ENCODE peak calls at places on chromosomes 7 and 10, in four cellular contexts. L, F, X and I are unnamed samples.

GRCh38 chr10:90857635-90858488 is at the start of gene HTR7:
- DNase-seq in L (peak), F (peak), X (no peak), I (peak)

GRCh38 chr10:80090120-80090519 is 11.7 kb downstream of the TMEM254 start:
- DNase-seq in L (no peak), F (no peak), X (no peak), I (no peak)

GRCh38 chr10:102713483-102713813 is 749 bp downstream of the ARL3 start:
- DNase-seq in L (no peak), F (no peak), X (no peak), I (no peak)

GRCh38 chr10:114603943-114604342 is 54.1 kb downstream of the ABLIM1 start:
- DNase-seq in L (peak), F (no peak), X (no peak), I (no peak)

GRCh38 chr10:4217653-4218052 is 432.6 kb upstream of the KLF6 start:
- DNase-seq in L (no peak), F (no peak), X (no peak), I (no peak)

GRCh38 chr10:79322616-79323566 is 24.4 kb upstream of the PPIF start:
- DNase-seq in L (no peak), F (no peak), X (peak), I (no peak)

GRCh38 chr7:19561121-19561805 is 147.6 kb downstream of the POLR1F start:
- DNase-seq in L (no peak), F (no peak), X (no peak), I (no peak)

GRCh38 chr7:5590596-5591546 is 167.2 kb upstream of the TNRC18 start:
- DNase-seq in L (no peak), F (peak), X (no peak), I (no peak)

GRCh38 chr7:159068893-159069448 is 75.7 kb downstream of the VIPR2 start:
- DNase-seq in L (no peak), F (no peak), X (no peak), I (no peak)

GRCh38 chr10:132882069-132882468 is 60.3 kb downstream of the CFAP46 start:
- DNase-seq in L (no peak), F (no peak), X (no peak), I (peak)

GRCh38 chr10:5895804-5896203 is 5.8 kb downstream of the FBH1 start:
- DNase-seq in L (no peak), F (no peak), X (peak), I (no peak)

GRCh38 chr10:64286533-64286932 is 765.3 kb downstream of the REEP3 start:
- DNase-seq in L (no peak), F (no peak), X (no peak), I (no peak)

GRCh38 chr7:87767827-87768226 is 108.3 kb downstream of the SLC25A40 start:
- DNase-seq in L (no peak), F (no peak), X (no peak), I (no peak)

GRCh38 chr7:35729061-35729783 is 34.3 kb upstream of the HERPUD2 start:
- DNase-seq in L (peak), F (no peak), X (peak), I (no peak)

GRCh38 chr7:116494472-116494871 is 5.1 kb upstream of the CAV2 start:
- DNase-seq in L (no peak), F (no peak), X (no peak), I (no peak)

GRCh38 chr10:70274643-70275042 is 9.2 kb downstream of the NPFFR1 start:
- DNase-seq in L (no peak), F (no peak), X (no peak), I (no peak)

GRCh38 chr7:26638140-26638539 is 226.2 kb downstream of the SKAP2 start:
- DNase-seq in L (peak), F (no peak), X (no peak), I (no peak)

GRCh38 chr7:47460251-47460989 is 121.5 kb downstream of the TNS3 start:
- DNase-seq in L (no peak), F (no peak), X (no peak), I (no peak)

GRCh38 chr7:55109384-55110167 is 90.8 kb downstream of the EGFR start:
- DNase-seq in L (no peak), F (no peak), X (no peak), I (no peak)

GRCh38 chr7:100897111-100897608 is 1.5 kb upstream of the ACHE start:
- DNase-seq in L (peak), F (peak), X (no peak), I (peak)

GRCh38 chr10:4698075-4698474 is 127.9 kb upstream of the AKR1E2 start:
- DNase-seq in L (no peak), F (no peak), X (no peak), I (no peak)

GRCh38 chr7:44320141-44320540 is 5.3 kb downstream of the CAMK2B start:
- DNase-seq in L (no peak), F (no peak), X (no peak), I (no peak)

GRCh38 chr10:3516191-3516590 is 268.8 kb downstream of the KLF6 start:
- DNase-seq in L (no peak), F (no peak), X (no peak), I (no peak)

GRCh38 chr7:149719050-149719899 is 54.1 kb downstream of the ZNF467 start:
- DNase-seq in L (peak), F (no peak), X (no peak), I (no peak)

GRCh38 chr7:138865843-138866242 is 67.8 kb upstream of the ATP6V0A4 start:
- DNase-seq in L (peak), F (no peak), X (peak), I (peak)

GRCh38 chr10:85100495-85100894 is 772.1 kb downstream of the CCSER2 start:
- DNase-seq in L (no peak), F (no peak), X (no peak), I (no peak)

GRCh38 chr7:141916099-141916498 is at the start of gene OR9A4:
- DNase-seq in L (no peak), F (no peak), X (no peak), I (no peak)

GRCh38 chr7:70380315-70381027 is 751.5 kb upstream of the GALNT17 start:
- DNase-seq in L (no peak), F (peak), X (no peak), I (no peak)

GRCh38 chr10:10911471-10911921 is 106.2 kb upstream of the CELF2 start:
- DNase-seq in L (no peak), F (no peak), X (no peak), I (peak)

GRCh38 chr7:134720091-134720935 is 59.1 kb upstream of the CALD1 start:
- DNase-seq in L (no peak), F (no peak), X (no peak), I (no peak)
- TF ChIP-seq USF1 in L (no peak), F (no peak), X (no peak), I (no peak)

DNA sequence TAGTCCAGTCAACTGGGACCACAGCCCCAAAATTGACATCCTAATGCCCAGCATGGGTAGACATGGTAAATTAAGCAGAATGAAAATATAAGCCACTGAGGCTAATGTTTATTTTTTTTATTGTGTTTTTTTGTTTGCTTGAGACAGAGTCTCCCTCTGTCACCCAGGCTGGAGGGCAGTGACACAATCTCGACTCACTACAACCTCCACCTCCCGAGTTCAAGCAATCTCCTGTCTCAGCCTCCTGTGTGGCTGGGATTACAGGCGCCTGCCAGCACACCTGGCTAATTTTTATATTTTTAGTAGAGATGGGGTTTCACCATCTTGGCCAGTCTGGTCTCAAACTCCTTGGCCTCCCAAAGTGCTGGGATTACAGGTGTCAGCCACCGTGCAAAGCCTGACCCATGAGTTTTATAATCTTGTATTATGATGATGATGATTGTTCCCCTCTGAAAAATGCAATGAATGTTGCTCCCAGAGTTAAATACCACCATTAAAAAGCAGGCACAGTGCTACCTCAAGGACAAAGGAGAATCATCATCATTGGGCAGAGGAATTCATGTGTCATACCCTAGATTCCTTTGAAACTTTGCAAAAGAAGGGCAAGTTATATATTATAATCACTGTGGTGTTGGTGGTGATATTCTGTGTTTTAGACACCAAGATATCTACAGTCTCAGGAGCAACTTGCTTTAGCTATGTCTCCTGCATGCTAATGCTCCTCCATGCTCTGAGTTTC is 227.9 kb downstream of the PARD3 start:
- DNase-seq in L (no peak), F (no peak), X (no peak), I (no peak)
- TF ChIP-seq USF1 in L (no peak), F (no peak), X (no peak), I (no peak)

DNA sequence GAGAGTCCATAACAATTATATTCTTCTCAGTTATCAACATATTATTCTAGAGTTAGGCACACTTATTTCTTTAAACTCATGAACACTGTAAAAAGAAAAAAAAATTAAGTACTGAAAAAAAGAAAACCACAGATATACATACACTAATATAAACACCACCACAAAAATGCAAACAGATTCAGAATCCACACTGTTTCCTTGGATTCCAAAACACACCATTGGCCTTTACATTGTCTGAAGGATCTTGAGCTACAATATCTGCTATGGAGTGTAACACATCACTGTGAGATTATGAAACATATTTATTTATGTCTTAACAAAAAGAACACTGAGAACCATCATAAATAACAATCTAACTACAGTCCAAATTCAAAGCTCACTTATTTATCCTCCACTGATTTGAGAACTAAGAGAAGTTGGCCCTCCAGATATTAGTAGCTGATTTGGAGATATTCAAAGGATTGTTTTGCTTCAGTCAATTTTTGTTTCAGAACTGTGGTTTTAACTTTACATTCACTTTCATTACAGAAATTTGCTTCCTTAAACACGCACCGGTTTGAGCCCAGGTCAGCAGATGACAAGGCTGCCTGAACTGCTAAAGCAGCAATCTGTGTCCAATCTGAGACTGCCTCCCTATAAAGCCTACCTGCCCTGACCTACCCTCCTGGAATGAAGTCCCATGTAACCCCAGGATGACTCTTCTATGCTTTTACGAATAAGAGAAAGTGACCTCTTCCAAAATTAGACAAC is 47.0 kb upstream of the CDK1 start:
- DNase-seq in L (no peak), F (no peak), X (peak), I (no peak)
- TF ChIP-seq USF1 in L (no peak), F (no peak), X (no peak), I (no peak)

DNA sequence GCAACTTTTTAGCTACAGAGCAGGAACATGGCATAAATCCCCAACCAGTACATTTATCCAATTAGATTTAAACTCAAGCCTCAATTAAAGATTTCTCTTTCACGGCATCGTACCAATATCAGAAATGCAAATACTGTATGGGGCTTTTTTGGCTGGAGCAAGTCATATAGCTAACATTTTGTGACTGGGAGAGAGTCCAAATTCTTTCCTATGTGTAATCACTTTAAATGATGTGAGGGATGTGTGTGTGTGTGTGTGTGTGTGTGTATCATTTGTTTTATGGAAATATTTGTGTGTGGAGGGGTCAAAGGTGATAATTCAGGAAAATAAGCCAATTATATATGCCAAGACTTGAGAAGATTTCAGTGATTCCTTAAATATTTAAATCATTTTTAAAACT is 196.6 kb downstream of the TRIL start:
- DNase-seq in L (no peak), F (no peak), X (no peak), I (no peak)
- TF ChIP-seq USF1 in L (no peak), F (no peak), X (no peak), I (no peak)

GRCh38 chr7:31488562-31489203 is 25.2 kb upstream of the ITPRID1 start:
- DNase-seq in L (peak), F (peak), X (peak), I (peak)
- TF ChIP-seq USF1 in L (no peak), F (no peak), X (no peak), I (no peak)